ENCODE peak calls at places on chromosomes 13 and 19, in nine cellular contexts. T is hypothalamus; C is adrenal gland; I is mucosa of descending colon; K is activated naive CD8-positive, alpha-beta T cell treated with anti-CD3 and anti-CD28 coated beads, Interleukin-2, amount 50 U/mL, for 24 hours; L is esophagus squamous epithelium; R is brain microvascular endothelial cell; V is T-cell; Z is uterus. Y is an unnamed sample.

GRCh38 chr13:112475889-112476288 is 99.7 kb downstream of the SPACA7 start:
- DNase-seq in C (no peak), I (no peak), V (no peak), R (no peak), T (no peak), Z (no peak), K (no peak), L (no peak), Y (no peak)

GRCh38 chr19:47226426-47227346 is 4.3 kb downstream of the BBC3 start:
- DNase-seq in Z (peak; percentile 82), C (peak; percentile 78), R (no peak), L (no peak), T (peak; percentile 70), V (no peak), I (peak; percentile 92), K (peak; percentile 68), Y (peak; percentile 90)

GRCh38 chr19:12090807-12091206 is 26.3 kb downstream of the ZNF844 start:
- DNase-seq in V (peak; percentile 43), Z (peak; percentile 52), K (peak; percentile 82), L (no peak), I (peak; percentile 76), T (peak; percentile 12), C (peak; percentile 71), R (peak; percentile 11), Y (peak; percentile 70)

GRCh38 chr19:44623626-44624025 is 10.3 kb downstream of the IGSF23 start:
- DNase-seq in T (no peak), C (no peak), Z (no peak), K (no peak), L (no peak), R (no peak), I (no peak), V (no peak), Y (no peak)

GRCh38 chr13:24263652-24264051 is 45.7 kb upstream of the C1QTNF9 start:
- DNase-seq in R (peak; percentile 70), L (no peak), T (no peak), Z (no peak), K (no peak), C (no peak), I (no peak), V (no peak), Y (no peak)

GRCh38 chr13:108270442-108270841 is 924 bp downstream of the TNFSF13B start:
- DNase-seq in L (no peak), V (no peak), T (no peak), I (no peak), Z (no peak), K (peak; percentile 5), R (no peak), C (no peak), Y (no peak)

GRCh38 chr19:16587031-16588023 is 15.1 kb upstream of the SLC35E1 start:
- DNase-seq in L (no peak), T (no peak), V (peak; percentile 51), I (peak; percentile 43), C (no peak), Z (no peak), R (peak; percentile 59), K (peak; percentile 62), Y (no peak)

GRCh38 chr19:51687791-51688664 is 5.1 kb upstream of the SPACA6 start:
- DNase-seq in R (peak; percentile 48), I (peak; percentile 25), C (peak; percentile 69), Z (peak; percentile 63), T (peak; percentile 57), V (no peak), L (no peak), K (no peak), Y (peak; percentile 74)

GRCh38 chr13:33208290-33208990 is 77.1 kb downstream of the STARD13 start:
- DNase-seq in V (no peak), C (no peak), T (no peak), Z (no peak), K (no peak), R (no peak), I (no peak), L (no peak), Y (no peak)

GRCh38 chr19:7860166-7860901 is 13.9 kb downstream of the PRR36 start:
- DNase-seq in C (no peak), L (no peak), Z (no peak), K (no peak), I (no peak), T (no peak), V (no peak), R (no peak), Y (no peak)

GRCh38 chr13:114101325-114101821 is 31.1 kb downstream of the RASA3 start:
- DNase-seq in L (no peak), K (no peak), R (no peak), C (no peak), V (no peak), I (no peak), Z (peak; percentile 32), T (no peak), Y (no peak)

GRCh38 chr13:28059214-28059613 is 41.2 kb downstream of the FLT3 start:
- DNase-seq in K (peak; percentile 60), I (peak; percentile 84), T (no peak), V (peak; percentile 39), R (peak; percentile 7), L (no peak), C (no peak), Z (no peak), Y (peak; percentile 8)

GRCh38 chr19:15404097-15404779 is 14.6 kb downstream of the AKAP8L start:
- DNase-seq in T (no peak), K (no peak), I (no peak), R (no peak), L (no peak), V (no peak), C (no peak), Z (no peak), Y (no peak)

GRCh38 chr13:99332456-99332855 is 25.3 kb upstream of the GPR183 start:
- DNase-seq in T (no peak), V (no peak), C (no peak), Z (no peak), K (no peak), R (no peak), L (no peak), I (no peak), Y (no peak)